ENCODE peak calls at places on chromosome 15, in eight cellular contexts. One of them, this sample, is unnamed.

GRCh38 chr15:63166219-63166618 is 8.9 kb upstream of the RPS27L start:
- DNase-seq in bronchial epithelial cell: no peak
- DNase-seq in A549: no peak
- DNase-seq in IMR-90: no peak
- DNase-seq in fibroblast of pulmonary artery: peak
- DNase-seq in PC-3: peak
- DNase-seq in breast epithelium: no peak
- DNase-seq in uterus: no peak
- DNase-seq in this sample: no peak

GRCh38 chr15:89486726-89487050 is 9.7 kb downstream of the RHCG start:
- DNase-seq in bronchial epithelial cell: no peak
- DNase-seq in A549: no peak
- DNase-seq in IMR-90: no peak
- DNase-seq in fibroblast of pulmonary artery: no peak
- DNase-seq in PC-3: no peak
- DNase-seq in breast epithelium: no peak
- DNase-seq in uterus: no peak
- DNase-seq in this sample: peak

GRCh38 chr15:90895571-90896117 is 7.5 kb upstream of the MAN2A2 start:
- DNase-seq in bronchial epithelial cell: no peak
- DNase-seq in A549: no peak
- DNase-seq in IMR-90: no peak
- DNase-seq in fibroblast of pulmonary artery: peak
- DNase-seq in PC-3: no peak
- DNase-seq in breast epithelium: no peak
- DNase-seq in uterus: no peak
- DNase-seq in this sample: no peak

GRCh38 chr15:96593735-96594134 is 263.2 kb downstream of the NR2F2 start:
- DNase-seq in bronchial epithelial cell: no peak
- DNase-seq in A549: no peak
- DNase-seq in IMR-90: no peak
- DNase-seq in fibroblast of pulmonary artery: no peak
- DNase-seq in PC-3: peak
- DNase-seq in breast epithelium: no peak
- DNase-seq in uterus: no peak
- DNase-seq in this sample: no peak

GRCh38 chr15:54836052-54836795 is 360.5 kb downstream of the RSL24D1 start:
- DNase-seq in bronchial epithelial cell: no peak
- DNase-seq in A549: no peak
- DNase-seq in IMR-90: no peak
- DNase-seq in fibroblast of pulmonary artery: no peak
- DNase-seq in PC-3: no peak
- DNase-seq in breast epithelium: no peak
- DNase-seq in uterus: no peak
- DNase-seq in this sample: no peak

GRCh38 chr15:63463030-63463429 is 41.4 kb upstream of the USP3 start:
- DNase-seq in bronchial epithelial cell: no peak
- DNase-seq in A549: no peak
- DNase-seq in IMR-90: no peak
- DNase-seq in fibroblast of pulmonary artery: no peak
- DNase-seq in PC-3: no peak
- DNase-seq in breast epithelium: no peak
- DNase-seq in uterus: no peak
- DNase-seq in this sample: no peak

GRCh38 chr15:50523736-50524318 is 22.6 kb downstream of the USP50 start:
- DNase-seq in bronchial epithelial cell: no peak
- DNase-seq in A549: no peak
- DNase-seq in IMR-90: no peak
- DNase-seq in fibroblast of pulmonary artery: peak
- DNase-seq in PC-3: no peak
- DNase-seq in breast epithelium: no peak
- DNase-seq in uterus: no peak
- DNase-seq in this sample: no peak

GRCh38 chr15:75561888-75562287 is 17.2 kb downstream of the PTPN9 start:
- DNase-seq in bronchial epithelial cell: no peak
- DNase-seq in A549: no peak
- DNase-seq in IMR-90: no peak
- DNase-seq in fibroblast of pulmonary artery: no peak
- DNase-seq in PC-3: no peak
- DNase-seq in breast epithelium: no peak
- DNase-seq in uterus: no peak
- DNase-seq in this sample: no peak

GRCh38 chr15:84658788-84659411 is 901 bp upstream of the NMB start:
- DNase-seq in bronchial epithelial cell: no peak
- DNase-seq in A549: no peak
- DNase-seq in IMR-90: no peak
- DNase-seq in fibroblast of pulmonary artery: no peak
- DNase-seq in PC-3: no peak
- DNase-seq in breast epithelium: no peak
- DNase-seq in uterus: no peak
- DNase-seq in this sample: no peak

GRCh38 chr15:39248204-39248603 is 332.7 kb upstream of the THBS1 start:
- DNase-seq in bronchial epithelial cell: peak
- DNase-seq in A549: no peak
- DNase-seq in IMR-90: peak
- DNase-seq in fibroblast of pulmonary artery: peak
- DNase-seq in PC-3: peak
- DNase-seq in breast epithelium: no peak
- DNase-seq in uterus: no peak
- DNase-seq in this sample: no peak

GRCh38 chr15:57769266-57769665 is 62.8 kb downstream of the POLR2M start:
- DNase-seq in bronchial epithelial cell: no peak
- DNase-seq in A549: no peak
- DNase-seq in IMR-90: peak
- DNase-seq in fibroblast of pulmonary artery: peak
- DNase-seq in PC-3: no peak
- DNase-seq in breast epithelium: no peak
- DNase-seq in uterus: peak
- DNase-seq in this sample: no peak

GRCh38 chr15:68277131-68277604 is 377 bp upstream of the FEM1B start:
- DNase-seq in bronchial epithelial cell: peak
- DNase-seq in A549: peak
- DNase-seq in IMR-90: peak
- DNase-seq in fibroblast of pulmonary artery: peak
- DNase-seq in PC-3: no peak
- DNase-seq in breast epithelium: no peak
- DNase-seq in uterus: no peak
- DNase-seq in this sample: no peak

GRCh38 chr15:69660658-69661405 is 208.2 kb downstream of the RPLP1 start:
- DNase-seq in bronchial epithelial cell: no peak
- DNase-seq in A549: no peak
- DNase-seq in IMR-90: no peak
- DNase-seq in fibroblast of pulmonary artery: no peak
- DNase-seq in PC-3: no peak
- DNase-seq in breast epithelium: no peak
- DNase-seq in uterus: no peak
- DNase-seq in this sample: no peak

GRCh38 chr15:72369964-72370363 is 5.8 kb downstream of the HEXA start:
- DNase-seq in bronchial epithelial cell: peak
- DNase-seq in A549: no peak
- DNase-seq in IMR-90: no peak
- DNase-seq in fibroblast of pulmonary artery: no peak
- DNase-seq in PC-3: no peak
- DNase-seq in breast epithelium: no peak
- DNase-seq in uterus: no peak
- DNase-seq in this sample: no peak

GRCh38 chr15:83848315-83849050 is 194.6 kb downstream of the ADAMTSL3 start:
- DNase-seq in bronchial epithelial cell: peak
- DNase-seq in A549: no peak
- DNase-seq in IMR-90: peak
- DNase-seq in fibroblast of pulmonary artery: peak
- DNase-seq in PC-3: peak
- DNase-seq in breast epithelium: no peak
- DNase-seq in uterus: no peak
- DNase-seq in this sample: no peak

DNA sequence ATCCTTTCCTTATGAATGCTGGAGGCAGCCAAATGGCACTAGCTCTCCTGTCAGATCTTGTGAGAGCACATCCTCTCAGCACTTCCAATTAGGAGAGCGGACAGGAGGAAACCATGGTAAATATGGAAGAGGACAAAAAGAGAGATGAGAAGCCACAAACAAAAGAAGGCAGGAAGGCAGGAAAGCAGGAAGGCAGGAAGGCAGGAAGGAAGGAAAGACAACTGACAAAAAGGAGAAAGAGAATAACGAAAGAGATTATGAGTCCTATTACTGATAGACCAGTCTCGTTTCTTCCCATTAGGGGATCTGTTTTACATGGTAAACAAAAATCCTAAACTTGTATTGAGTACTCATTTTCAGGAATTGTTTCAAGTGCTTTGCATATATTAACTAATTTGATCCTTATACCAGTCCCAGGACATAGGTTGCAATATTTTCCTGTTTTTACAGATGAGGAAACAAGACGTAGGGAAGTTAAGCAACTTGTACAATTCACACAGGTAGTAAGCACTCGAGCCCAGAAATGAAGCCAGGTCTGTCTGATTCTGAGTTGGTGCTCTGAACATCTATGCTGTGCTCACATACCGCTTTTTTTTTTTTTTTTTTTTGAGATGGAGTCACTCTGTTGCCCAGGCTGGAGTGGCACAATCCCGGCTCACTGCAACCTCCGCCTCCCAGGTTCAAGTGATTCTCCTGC is 4.2 kb downstream of the BCL2A1 start:
- DNase-seq in bronchial epithelial cell: no peak
- DNase-seq in A549: no peak
- DNase-seq in IMR-90: no peak
- DNase-seq in fibroblast of pulmonary artery: no peak
- DNase-seq in PC-3: no peak
- DNase-seq in breast epithelium: no peak
- DNase-seq in uterus: no peak
- DNase-seq in this sample: no peak
- H3K4me3 ChIP-seq in bronchial epithelial cell: no peak
- H3K4me3 ChIP-seq in A549: peak
- H3K4me3 ChIP-seq in IMR-90: no peak
- H3K4me3 ChIP-seq in fibroblast of pulmonary artery: no peak
- H3K4me3 ChIP-seq in PC-3: no peak
- H3K4me3 ChIP-seq in breast epithelium: no peak
- H3K4me3 ChIP-seq in uterus: no peak
- H3K4me3 ChIP-seq in this sample: no peak

DNA sequence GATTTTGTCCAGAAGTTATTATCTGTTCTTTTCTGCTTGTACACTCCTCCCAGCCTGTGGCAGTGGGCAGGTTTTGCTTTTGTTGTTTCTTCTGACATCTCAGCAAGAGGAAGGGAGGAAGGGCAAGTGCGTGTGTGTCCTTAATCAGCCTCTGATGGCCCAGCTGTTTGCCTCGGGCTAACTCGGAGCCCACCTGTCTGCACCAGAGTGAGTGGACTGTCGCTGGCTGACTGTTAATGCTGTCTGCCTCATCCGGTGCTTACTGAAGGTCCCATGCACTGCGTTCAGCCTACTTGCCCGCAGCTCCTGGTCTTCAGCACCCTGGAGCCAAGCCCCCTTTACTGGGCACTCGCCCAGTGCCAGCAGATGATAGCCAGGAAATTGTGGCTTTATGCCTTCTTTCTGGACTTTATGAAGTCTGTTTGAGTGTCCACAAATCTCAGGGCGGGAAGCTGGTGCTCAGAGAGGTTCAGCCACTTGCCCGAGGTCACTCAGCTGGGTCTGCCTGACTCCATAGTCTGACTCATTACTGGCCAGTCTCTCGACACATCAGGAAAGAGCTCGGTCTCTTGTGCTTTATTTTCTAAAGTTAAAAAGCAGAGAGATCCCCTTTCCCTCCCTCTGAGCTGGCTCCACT is 89.5 kb downstream of the CHRNA7 start:
- DNase-seq in bronchial epithelial cell: no peak
- DNase-seq in A549: no peak
- DNase-seq in IMR-90: no peak
- DNase-seq in fibroblast of pulmonary artery: no peak
- DNase-seq in PC-3: no peak
- DNase-seq in breast epithelium: no peak
- DNase-seq in uterus: no peak
- DNase-seq in this sample: no peak
- TF ChIP-seq CTCF in bronchial epithelial cell: no peak
- TF ChIP-seq CTCF in A549: no peak
- TF ChIP-seq CTCF in IMR-90: no peak
- TF ChIP-seq CTCF in fibroblast of pulmonary artery: no peak
- TF ChIP-seq CTCF in PC-3: no peak
- TF ChIP-seq CTCF in breast epithelium: no peak
- TF ChIP-seq CTCF in uterus: no peak
- TF ChIP-seq CTCF in this sample: no peak

GRCh38 chr15:42060797-42061196 is 33.6 kb downstream of the PLA2G4D start:
- DNase-seq in bronchial epithelial cell: no peak
- DNase-seq in A549: no peak
- DNase-seq in IMR-90: no peak
- DNase-seq in fibroblast of pulmonary artery: no peak
- DNase-seq in PC-3: no peak
- DNase-seq in breast epithelium: peak
- DNase-seq in uterus: no peak
- DNase-seq in this sample: no peak

GRCh38 chr15:42062284-42062806 is 32.0 kb downstream of the PLA2G4D start:
- DNase-seq in bronchial epithelial cell: no peak
- DNase-seq in A549: no peak
- DNase-seq in IMR-90: no peak
- DNase-seq in fibroblast of pulmonary artery: no peak
- DNase-seq in PC-3: no peak
- DNase-seq in breast epithelium: peak
- DNase-seq in uterus: no peak
- DNase-seq in this sample: no peak

GRCh38 chr15:42059661-42060476 is 34.5 kb downstream of the PLA2G4D start:
- DNase-seq in bronchial epithelial cell: peak
- DNase-seq in A549: peak
- DNase-seq in IMR-90: peak
- DNase-seq in fibroblast of pulmonary artery: peak
- DNase-seq in PC-3: peak
- DNase-seq in breast epithelium: peak
- DNase-seq in uterus: no peak
- DNase-seq in this sample: peak

GRCh38 chr15:42058791-42059190 is 35.6 kb downstream of the PLA2G4D start:
- DNase-seq in bronchial epithelial cell: no peak
- DNase-seq in A549: no peak
- DNase-seq in IMR-90: no peak
- DNase-seq in fibroblast of pulmonary artery: no peak
- DNase-seq in PC-3: no peak
- DNase-seq in breast epithelium: peak
- DNase-seq in uterus: no peak
- DNase-seq in this sample: no peak

DNA sequence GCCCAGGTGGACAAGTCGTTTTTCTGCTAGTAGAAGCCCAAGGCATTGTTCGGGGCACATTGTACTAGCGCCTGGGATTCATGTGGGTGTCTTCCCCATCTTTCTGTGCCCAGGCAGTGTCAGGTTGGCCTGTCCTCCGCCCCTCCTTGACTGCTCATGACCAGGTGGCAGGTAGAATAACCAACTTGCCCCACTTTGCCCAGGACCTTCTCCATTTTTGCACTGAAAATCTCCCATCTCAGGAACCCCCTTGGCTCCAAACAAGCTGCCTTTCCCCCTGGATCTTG is 33.9 kb downstream of the PLA2G4D start:
- DNase-seq in bronchial epithelial cell: no peak
- DNase-seq in A549: no peak
- DNase-seq in IMR-90: no peak
- DNase-seq in fibroblast of pulmonary artery: no peak
- DNase-seq in PC-3: no peak
- DNase-seq in breast epithelium: peak
- DNase-seq in uterus: no peak
- DNase-seq in this sample: no peak
- H3K4me3 ChIP-seq in bronchial epithelial cell: no peak
- H3K4me3 ChIP-seq in A549: no peak
- H3K4me3 ChIP-seq in IMR-90: no peak
- H3K4me3 ChIP-seq in fibroblast of pulmonary artery: no peak
- H3K4me3 ChIP-seq in PC-3: no peak
- H3K4me3 ChIP-seq in breast epithelium: no peak
- H3K4me3 ChIP-seq in uterus: no peak
- H3K4me3 ChIP-seq in this sample: no peak

GRCh38 chr15:52261498-52262242 is 33.9 kb downstream of the MYO5C start:
- DNase-seq in bronchial epithelial cell: peak
- DNase-seq in A549: peak
- DNase-seq in IMR-90: peak
- DNase-seq in fibroblast of pulmonary artery: peak
- DNase-seq in PC-3: peak
- DNase-seq in breast epithelium: peak
- DNase-seq in uterus: peak
- DNase-seq in this sample: peak
- TF ChIP-seq CTCF in bronchial epithelial cell: no peak
- TF ChIP-seq CTCF in A549: no peak
- TF ChIP-seq CTCF in IMR-90: no peak
- TF ChIP-seq CTCF in fibroblast of pulmonary artery: no peak
- TF ChIP-seq CTCF in PC-3: no peak
- TF ChIP-seq CTCF in breast epithelium: no peak
- TF ChIP-seq CTCF in uterus: no peak
- TF ChIP-seq CTCF in this sample: no peak